ENCODE peak calls at places on chromosome 4, in five cellular contexts. One of them, this sample, is unnamed.

GRCh38 chr4:159146007-159146330 is 43.1 kb downstream of the RAPGEF2 start:
- DNase-seq in anterior cingulate cortex: no peak
- DNase-seq in activated CD4-positive, alpha-beta T cell treated with anti-CD3 and anti-CD28 coated beads, Interleukin-2, amount 50 U/mL, for 1 hour: no peak
- DNase-seq in left cardiac atrium: no peak
- DNase-seq in cardiac muscle cell: no peak
- DNase-seq in this sample: no peak

GRCh38 chr4:161650812-161651211 is 513.0 kb downstream of the FSTL5 start:
- DNase-seq in anterior cingulate cortex: no peak
- DNase-seq in left cardiac atrium: no peak
- DNase-seq in activated CD4-positive, alpha-beta T cell treated with anti-CD3 and anti-CD28 coated beads, Interleukin-2, amount 50 U/mL, for 1 hour: no peak
- DNase-seq in cardiac muscle cell: no peak
- DNase-seq in this sample: no peak

GRCh38 chr4:28009541-28009940 is 1148.9 kb downstream of the STIM2 start:
- DNase-seq in anterior cingulate cortex: no peak
- DNase-seq in left cardiac atrium: no peak
- DNase-seq in cardiac muscle cell: no peak
- DNase-seq in activated CD4-positive, alpha-beta T cell treated with anti-CD3 and anti-CD28 coated beads, Interleukin-2, amount 50 U/mL, for 1 hour: no peak
- DNase-seq in this sample: no peak

GRCh38 chr4:68082758-68083157 is 46.9 kb downstream of the TMPRSS11F start:
- DNase-seq in cardiac muscle cell: no peak
- DNase-seq in activated CD4-positive, alpha-beta T cell treated with anti-CD3 and anti-CD28 coated beads, Interleukin-2, amount 50 U/mL, for 1 hour: no peak
- DNase-seq in left cardiac atrium: no peak
- DNase-seq in anterior cingulate cortex: no peak
- DNase-seq in this sample: no peak

GRCh38 chr4:93396274-93396673 is 432.3 kb upstream of the ATOH1 start:
- DNase-seq in cardiac muscle cell: no peak
- DNase-seq in activated CD4-positive, alpha-beta T cell treated with anti-CD3 and anti-CD28 coated beads, Interleukin-2, amount 50 U/mL, for 1 hour: no peak
- DNase-seq in anterior cingulate cortex: no peak
- DNase-seq in left cardiac atrium: no peak
- DNase-seq in this sample: no peak

GRCh38 chr4:142238589-142238988 is 602.2 kb downstream of the IL15 start:
- DNase-seq in activated CD4-positive, alpha-beta T cell treated with anti-CD3 and anti-CD28 coated beads, Interleukin-2, amount 50 U/mL, for 1 hour: no peak
- DNase-seq in left cardiac atrium: no peak
- DNase-seq in cardiac muscle cell: no peak
- DNase-seq in anterior cingulate cortex: no peak
- DNase-seq in this sample: no peak

GRCh38 chr4:183241771-183242170 is 78.3 kb downstream of the CLDN22 start:
- DNase-seq in activated CD4-positive, alpha-beta T cell treated with anti-CD3 and anti-CD28 coated beads, Interleukin-2, amount 50 U/mL, for 1 hour: no peak
- DNase-seq in left cardiac atrium: no peak
- DNase-seq in anterior cingulate cortex: no peak
- DNase-seq in cardiac muscle cell: no peak
- DNase-seq in this sample: no peak

GRCh38 chr4:41209187-41209586 is 5.2 kb downstream of the APBB2 start:
- DNase-seq in cardiac muscle cell: no peak
- DNase-seq in activated CD4-positive, alpha-beta T cell treated with anti-CD3 and anti-CD28 coated beads, Interleukin-2, amount 50 U/mL, for 1 hour: no peak
- DNase-seq in anterior cingulate cortex: no peak
- DNase-seq in left cardiac atrium: no peak
- DNase-seq in this sample: no peak

GRCh38 chr4:128979934-128980333 is 113.4 kb downstream of the SCLT1 start:
- DNase-seq in cardiac muscle cell: no peak
- DNase-seq in left cardiac atrium: no peak
- DNase-seq in activated CD4-positive, alpha-beta T cell treated with anti-CD3 and anti-CD28 coated beads, Interleukin-2, amount 50 U/mL, for 1 hour: no peak
- DNase-seq in anterior cingulate cortex: no peak
- DNase-seq in this sample: no peak

GRCh38 chr4:57037982-57038604 is 59.4 kb downstream of the POLR2B start:
- DNase-seq in left cardiac atrium: peak
- DNase-seq in anterior cingulate cortex: peak
- DNase-seq in cardiac muscle cell: peak
- DNase-seq in activated CD4-positive, alpha-beta T cell treated with anti-CD3 and anti-CD28 coated beads, Interleukin-2, amount 50 U/mL, for 1 hour: no peak
- DNase-seq in this sample: peak

GRCh38 chr4:52036875-52037274 is 1.2 kb downstream of the SGCB start:
- DNase-seq in activated CD4-positive, alpha-beta T cell treated with anti-CD3 and anti-CD28 coated beads, Interleukin-2, amount 50 U/mL, for 1 hour: no peak
- DNase-seq in cardiac muscle cell: no peak
- DNase-seq in left cardiac atrium: no peak
- DNase-seq in anterior cingulate cortex: no peak
- DNase-seq in this sample: no peak